ENCODE peak calls at places on chromosomes 3 and 15, in seven cellular contexts. One of them, this sample, is unnamed.

GRCh38 chr3:149494022-149494758 is 19.7 kb downstream of the TM4SF4 start:
- DNase-seq in fibroblast of pulmonary artery: peak; percentile 89
- DNase-seq in IMR-90: peak; percentile 76
- DNase-seq in AG08395: peak; percentile 70
- DNase-seq in myocyte: peak; percentile 81
- DNase-seq in KBM-7: peak; percentile 60
- DNase-seq in anterior cingulate cortex: peak; percentile 15
- DNase-seq in this sample: no peak

GRCh38 chr3:184546252-184546651 is 15.3 kb upstream of the EPHB3 start:
- DNase-seq in fibroblast of pulmonary artery: no peak
- DNase-seq in IMR-90: no peak
- DNase-seq in AG08395: no peak
- DNase-seq in myocyte: no peak
- DNase-seq in KBM-7: no peak
- DNase-seq in anterior cingulate cortex: no peak
- DNase-seq in this sample: no peak

GRCh38 chr3:134249935-134250716 is 533 bp downstream of the RYK start:
- DNase-seq in fibroblast of pulmonary artery: peak; percentile 32
- DNase-seq in IMR-90: peak; percentile 28
- DNase-seq in AG08395: peak; percentile 64
- DNase-seq in myocyte: peak; percentile 61
- DNase-seq in KBM-7: peak; percentile 45
- DNase-seq in anterior cingulate cortex: peak; percentile 38
- DNase-seq in this sample: peak; percentile 59

GRCh38 chr3:125129512-125129962 is 73.7 kb upstream of the HEG1 start:
- DNase-seq in fibroblast of pulmonary artery: peak; percentile 93
- DNase-seq in IMR-90: peak; percentile 99
- DNase-seq in AG08395: peak; percentile 93
- DNase-seq in myocyte: peak; percentile 98
- DNase-seq in KBM-7: no peak
- DNase-seq in anterior cingulate cortex: peak; percentile 45
- DNase-seq in this sample: no peak

GRCh38 chr15:69685524-69686452 is 233.2 kb downstream of the RPLP1 start:
- DNase-seq in fibroblast of pulmonary artery: no peak
- DNase-seq in IMR-90: no peak
- DNase-seq in AG08395: no peak
- DNase-seq in myocyte: no peak
- DNase-seq in KBM-7: no peak
- DNase-seq in anterior cingulate cortex: no peak
- DNase-seq in this sample: no peak

GRCh38 chr15:54575586-54575985 is 597.3 kb downstream of the UNC13C start:
- DNase-seq in fibroblast of pulmonary artery: no peak
- DNase-seq in IMR-90: no peak
- DNase-seq in AG08395: no peak
- DNase-seq in myocyte: no peak
- DNase-seq in KBM-7: no peak
- DNase-seq in anterior cingulate cortex: no peak
- DNase-seq in this sample: no peak

GRCh38 chr15:40828447-40829036 is at the start of gene PPP1R14D:
- DNase-seq in fibroblast of pulmonary artery: no peak
- DNase-seq in IMR-90: no peak
- DNase-seq in AG08395: no peak
- DNase-seq in myocyte: no peak
- DNase-seq in KBM-7: no peak
- DNase-seq in anterior cingulate cortex: no peak
- DNase-seq in this sample: no peak

GRCh38 chr3:51975857-51976549 is 1.1 kb downstream of the ABHD14A start:
- DNase-seq in fibroblast of pulmonary artery: peak; percentile 59
- DNase-seq in IMR-90: peak; percentile 64
- DNase-seq in AG08395: peak; percentile 67
- DNase-seq in myocyte: peak; percentile 68
- DNase-seq in KBM-7: peak; percentile 76
- DNase-seq in anterior cingulate cortex: peak; percentile 87
- DNase-seq in this sample: peak; percentile 37

GRCh38 chr3:164406281-164406680 is 672.0 kb downstream of the SI start:
- DNase-seq in fibroblast of pulmonary artery: no peak
- DNase-seq in IMR-90: no peak
- DNase-seq in AG08395: no peak
- DNase-seq in myocyte: no peak
- DNase-seq in KBM-7: no peak
- DNase-seq in anterior cingulate cortex: no peak
- DNase-seq in this sample: no peak

GRCh38 chr3:114380233-114380645 is 86.4 kb downstream of the TIGIT start:
- DNase-seq in fibroblast of pulmonary artery: peak; percentile 84
- DNase-seq in IMR-90: peak; percentile 92
- DNase-seq in AG08395: peak; percentile 83
- DNase-seq in myocyte: peak; percentile 94
- DNase-seq in KBM-7: no peak
- DNase-seq in anterior cingulate cortex: peak; percentile 49
- DNase-seq in this sample: no peak

GRCh38 chr3:168250415-168250861 is 154.7 kb upstream of the GOLIM4 start:
- DNase-seq in fibroblast of pulmonary artery: peak; percentile 6
- DNase-seq in IMR-90: peak; percentile 6
- DNase-seq in AG08395: no peak
- DNase-seq in myocyte: no peak
- DNase-seq in KBM-7: peak; percentile 3
- DNase-seq in anterior cingulate cortex: no peak
- DNase-seq in this sample: no peak

GRCh38 chr3:77871436-77871835 is 831.5 kb downstream of the ROBO2 start:
- DNase-seq in fibroblast of pulmonary artery: no peak
- DNase-seq in IMR-90: no peak
- DNase-seq in AG08395: no peak
- DNase-seq in myocyte: no peak
- DNase-seq in KBM-7: no peak
- DNase-seq in anterior cingulate cortex: no peak
- DNase-seq in this sample: no peak

GRCh38 chr15:70170096-70170699 is 72.5 kb upstream of the TLE3 start:
- DNase-seq in fibroblast of pulmonary artery: no peak
- DNase-seq in IMR-90: no peak
- DNase-seq in AG08395: no peak
- DNase-seq in myocyte: no peak
- DNase-seq in KBM-7: no peak
- DNase-seq in anterior cingulate cortex: no peak
- DNase-seq in this sample: no peak

GRCh38 chr15:101176625-101177024 is 75.2 kb downstream of the CHSY1 start:
- DNase-seq in fibroblast of pulmonary artery: peak; percentile 93
- DNase-seq in IMR-90: peak; percentile 75
- DNase-seq in AG08395: no peak
- DNase-seq in myocyte: no peak
- DNase-seq in KBM-7: no peak
- DNase-seq in anterior cingulate cortex: no peak
- DNase-seq in this sample: no peak

GRCh38 chr3:141331370-141332318 is 36.7 kb upstream of the ZBTB38 start:
- DNase-seq in fibroblast of pulmonary artery: peak; percentile 98
- DNase-seq in IMR-90: peak; percentile 99
- DNase-seq in AG08395: peak; percentile 96
- DNase-seq in myocyte: peak; percentile 96
- DNase-seq in KBM-7: no peak
- DNase-seq in anterior cingulate cortex: no peak
- DNase-seq in this sample: no peak

GRCh38 chr3:112930771-112931170 is 44.1 kb downstream of the CD200R1 start:
- DNase-seq in fibroblast of pulmonary artery: no peak
- DNase-seq in IMR-90: peak; percentile 19
- DNase-seq in AG08395: no peak
- DNase-seq in myocyte: no peak
- DNase-seq in KBM-7: no peak
- DNase-seq in anterior cingulate cortex: no peak
- DNase-seq in this sample: no peak

GRCh38 chr15:83844742-83845141 is 190.8 kb downstream of the ADAMTSL3 start:
- DNase-seq in fibroblast of pulmonary artery: no peak
- DNase-seq in IMR-90: peak; percentile 39
- DNase-seq in AG08395: no peak
- DNase-seq in myocyte: no peak
- DNase-seq in KBM-7: no peak
- DNase-seq in anterior cingulate cortex: no peak
- DNase-seq in this sample: no peak

GRCh38 chr3:31445701-31446100 is 87.0 kb upstream of the STT3B start:
- DNase-seq in fibroblast of pulmonary artery: no peak
- DNase-seq in IMR-90: no peak
- DNase-seq in AG08395: no peak
- DNase-seq in myocyte: no peak
- DNase-seq in KBM-7: no peak
- DNase-seq in anterior cingulate cortex: no peak
- DNase-seq in this sample: no peak

GRCh38 chr15:88218557-88219214 is 37.9 kb downstream of the NTRK3 start:
- DNase-seq in fibroblast of pulmonary artery: no peak
- DNase-seq in IMR-90: no peak
- DNase-seq in AG08395: no peak
- DNase-seq in myocyte: no peak
- DNase-seq in KBM-7: no peak
- DNase-seq in anterior cingulate cortex: no peak
- DNase-seq in this sample: no peak

GRCh38 chr3:126549861-126550487 is 8.8 kb downstream of the C3orf22 start:
- DNase-seq in fibroblast of pulmonary artery: no peak
- DNase-seq in IMR-90: no peak
- DNase-seq in AG08395: no peak
- DNase-seq in myocyte: peak; percentile 12
- DNase-seq in KBM-7: no peak
- DNase-seq in anterior cingulate cortex: no peak
- DNase-seq in this sample: no peak

GRCh38 chr15:57061696-57062095 is 143.3 kb downstream of the TCF12 start:
- DNase-seq in fibroblast of pulmonary artery: no peak
- DNase-seq in IMR-90: peak; percentile 27
- DNase-seq in AG08395: no peak
- DNase-seq in myocyte: no peak
- DNase-seq in KBM-7: no peak
- DNase-seq in anterior cingulate cortex: no peak
- DNase-seq in this sample: no peak

GRCh38 chr3:143439785-143440184 is 320.2 kb downstream of the CHST2 start:
- DNase-seq in fibroblast of pulmonary artery: no peak
- DNase-seq in IMR-90: no peak
- DNase-seq in AG08395: no peak
- DNase-seq in myocyte: no peak
- DNase-seq in KBM-7: no peak
- DNase-seq in anterior cingulate cortex: no peak
- DNase-seq in this sample: no peak

GRCh38 chr3:143751643-143752178 is 96.6 kb downstream of the SLC9A9 start:
- DNase-seq in fibroblast of pulmonary artery: no peak
- DNase-seq in IMR-90: no peak
- DNase-seq in AG08395: no peak
- DNase-seq in myocyte: no peak
- DNase-seq in KBM-7: no peak
- DNase-seq in anterior cingulate cortex: no peak
- DNase-seq in this sample: peak; percentile 33

GRCh38 chr15:92631721-92632120 is 23.9 kb downstream of the FAM174B start:
- DNase-seq in fibroblast of pulmonary artery: no peak
- DNase-seq in IMR-90: no peak
- DNase-seq in AG08395: no peak
- DNase-seq in myocyte: no peak
- DNase-seq in KBM-7: peak; percentile 20
- DNase-seq in anterior cingulate cortex: no peak
- DNase-seq in this sample: no peak

GRCh38 chr3:44117239-44117638 is 124.4 kb upstream of the TOPAZ1 start:
- DNase-seq in fibroblast of pulmonary artery: no peak
- DNase-seq in IMR-90: no peak
- DNase-seq in AG08395: no peak
- DNase-seq in myocyte: no peak
- DNase-seq in KBM-7: no peak
- DNase-seq in anterior cingulate cortex: no peak
- DNase-seq in this sample: no peak

GRCh38 chr15:95557226-95558046 is 773.1 kb upstream of the NR2F2 start:
- DNase-seq in fibroblast of pulmonary artery: peak; percentile 96
- DNase-seq in IMR-90: peak; percentile 95
- DNase-seq in AG08395: peak; percentile 91
- DNase-seq in myocyte: peak; percentile 86
- DNase-seq in KBM-7: no peak
- DNase-seq in anterior cingulate cortex: no peak
- DNase-seq in this sample: no peak

GRCh38 chr3:188792788-188793187 is 379.0 kb upstream of the TPRG1 start:
- DNase-seq in fibroblast of pulmonary artery: peak; percentile 38
- DNase-seq in IMR-90: peak; percentile 27
- DNase-seq in AG08395: peak; percentile 43
- DNase-seq in myocyte: peak; percentile 59
- DNase-seq in KBM-7: peak; percentile 21
- DNase-seq in anterior cingulate cortex: peak; percentile 35
- DNase-seq in this sample: no peak

GRCh38 chr15:61119556-61119955 is 109.5 kb downstream of the RORA start:
- DNase-seq in fibroblast of pulmonary artery: no peak
- DNase-seq in IMR-90: no peak
- DNase-seq in AG08395: no peak
- DNase-seq in myocyte: peak; percentile 77
- DNase-seq in KBM-7: no peak
- DNase-seq in anterior cingulate cortex: no peak
- DNase-seq in this sample: no peak

GRCh38 chr3:167919590-167919989 is 176.1 kb downstream of the GOLIM4 start:
- DNase-seq in fibroblast of pulmonary artery: no peak
- DNase-seq in IMR-90: no peak
- DNase-seq in AG08395: no peak
- DNase-seq in myocyte: no peak
- DNase-seq in KBM-7: no peak
- DNase-seq in anterior cingulate cortex: no peak
- DNase-seq in this sample: no peak

GRCh38 chr3:122013448-122013925 is 8.6 kb downstream of the ILDR1 start:
- DNase-seq in fibroblast of pulmonary artery: no peak
- DNase-seq in IMR-90: no peak
- DNase-seq in AG08395: no peak
- DNase-seq in myocyte: no peak
- DNase-seq in KBM-7: no peak
- DNase-seq in anterior cingulate cortex: no peak
- DNase-seq in this sample: no peak

GRCh38 chr15:89346516-89346915 is 11.9 kb upstream of the POLG start:
- DNase-seq in fibroblast of pulmonary artery: no peak
- DNase-seq in IMR-90: no peak
- DNase-seq in AG08395: no peak
- DNase-seq in myocyte: no peak
- DNase-seq in KBM-7: no peak
- DNase-seq in anterior cingulate cortex: no peak
- DNase-seq in this sample: no peak

GRCh38 chr3:52436500-52437106 is 8.3 kb downstream of the SEMA3G start:
- DNase-seq in fibroblast of pulmonary artery: peak; percentile 85
- DNase-seq in IMR-90: peak; percentile 53
- DNase-seq in AG08395: peak; percentile 48
- DNase-seq in myocyte: peak; percentile 83
- DNase-seq in KBM-7: no peak
- DNase-seq in anterior cingulate cortex: no peak
- DNase-seq in this sample: no peak

GRCh38 chr3:149151843-149152242 is 22.4 kb downstream of the HPS3 start:
- DNase-seq in fibroblast of pulmonary artery: peak; percentile 59
- DNase-seq in IMR-90: peak; percentile 76
- DNase-seq in AG08395: peak; percentile 64
- DNase-seq in myocyte: peak; percentile 92
- DNase-seq in KBM-7: peak; percentile 84
- DNase-seq in anterior cingulate cortex: no peak
- DNase-seq in this sample: no peak